ENCODE peak calls at places on chromosomes 13 and 19, in six cellular contexts. O is IMR-90, V is endothelial cell of umbilical vein, U is HCT116, P is A549, E is tibial nerve. D is an unnamed sample.
A peak's percentile ranks its signal among the peaks of the same experiment; 100 is the strongest.

GRCh38 chr13:20428666-20429644 is 96.7 kb downstream of the CRYL1 start:
- DNase-seq in O (peak; percentile 61), V (no peak), U (no peak), P (no peak), E (no peak), D (no peak)

GRCh38 chr19:48866692-48867091 is 1.7 kb downstream of the PLEKHA4 start:
- DNase-seq in O (no peak), V (no peak), U (no peak), P (no peak), E (no peak), D (no peak)

GRCh38 chr19:3250675-3251074 is 26.2 kb downstream of the CELF5 start:
- DNase-seq in O (no peak), V (no peak), U (peak; percentile 42), P (peak; percentile 48), E (no peak), D (no peak)

GRCh38 chr19:2270157-2270571 is 11.8 kb downstream of the PEAK3 start:
- DNase-seq in O (no peak), V (no peak), U (no peak), P (no peak), E (no peak), D (no peak)

GRCh38 chr13:43596924-43597598 is 189.7 kb downstream of the ENOX1 start:
- DNase-seq in O (no peak), V (no peak), U (no peak), P (no peak), E (no peak), D (no peak)

GRCh38 chr19:16023558-16023915 is 52.8 kb upstream of the TPM4 start:
- DNase-seq in O (no peak), V (no peak), U (no peak), P (no peak), E (no peak), D (no peak)

GRCh38 chr13:21741396-21741795 is 70.5 kb downstream of the FGF9 start:
- DNase-seq in O (no peak), V (no peak), U (no peak), P (no peak), E (no peak), D (no peak)

GRCh38 chr13:25608181-25608580 is 236.4 kb downstream of the ATP8A2 start:
- DNase-seq in O (no peak), V (no peak), U (no peak), P (no peak), E (no peak), D (no peak)

GRCh38 chr13:109145631-109146030 is 516.2 kb downstream of the MYO16 start:
- DNase-seq in O (peak; percentile 72), V (peak; percentile 71), U (peak; percentile 58), P (peak; percentile 78), E (no peak), D (no peak)

GRCh38 chr19:1214299-1214861 is 8.8 kb downstream of the STK11 start:
- DNase-seq in O (no peak), V (no peak), U (no peak), P (no peak), E (no peak), D (no peak)

GRCh38 chr13:93549326-93549855 is 322.8 kb downstream of the GPC6 start:
- DNase-seq in O (no peak), V (no peak), U (no peak), P (no peak), E (no peak), D (no peak)

DNA sequence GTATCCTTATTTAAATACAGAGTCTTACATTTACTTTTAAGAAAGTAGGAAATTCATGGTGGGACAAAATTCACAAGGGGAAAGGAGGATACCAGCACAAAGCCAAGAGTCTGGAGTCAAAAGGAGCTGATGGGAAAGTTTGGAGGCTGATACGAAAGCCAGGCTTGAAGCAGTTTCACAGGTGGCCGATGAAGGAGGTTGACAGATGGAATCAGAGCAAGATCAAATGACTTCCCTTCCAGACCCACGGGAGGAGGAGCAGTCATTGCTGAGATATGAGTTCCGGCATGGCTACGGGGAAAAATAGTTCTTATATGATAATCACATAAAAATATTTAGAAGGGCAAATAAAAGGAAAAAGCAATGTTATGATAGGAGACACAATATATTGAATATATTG is 65.0 kb downstream of the DGKH start:
- DNase-seq in O (no peak), V (no peak), U (no peak), P (no peak), E (no peak), D (no peak)
- H3K4me3 ChIP-seq in O (no peak overlapping the region), V (no peak overlapping the region), U (no peak overlapping the region), P (no peak overlapping the region), E (no peak overlapping the region), D (no peak overlapping the region)

GRCh38 chr13:40346592-40346991 is 319.8 kb downstream of the FOXO1 start:
- DNase-seq in O (no peak), V (peak; percentile 16), U (no peak), P (no peak), E (no peak), D (peak; percentile 34)
- H3K4me1 ChIP-seq in O (no peaks in the 10 kb centered on the region), V (peaks cover 14% of the 10 kb centered on the region), U (no peaks in the 10 kb centered on the region), P (no peaks in the 10 kb centered on the region), E (peaks cover 3% of the 10 kb centered on the region), D (no peaks in the 10 kb centered on the region)

DNA sequence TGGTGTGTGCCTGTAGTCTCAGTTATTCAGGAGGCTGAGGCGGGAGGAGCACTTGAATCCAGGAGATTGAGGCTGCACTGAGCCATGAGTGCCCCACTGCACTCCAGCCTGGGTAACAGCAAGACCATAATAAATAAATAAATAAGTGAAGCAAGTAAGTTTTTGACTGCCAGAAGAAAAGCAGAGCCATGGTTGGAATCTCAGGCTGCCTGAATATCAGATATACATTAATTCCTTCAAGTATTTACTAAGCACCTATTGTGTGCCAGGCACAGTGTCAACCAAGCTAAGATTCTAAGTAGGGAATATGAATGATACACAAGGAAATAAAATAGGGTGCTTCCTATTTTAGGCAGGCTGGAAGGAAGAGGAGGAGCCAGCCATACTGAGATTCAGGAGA is 1.4 kb downstream of the GDF15 start:
- DNase-seq in O (no peak), V (no peak), U (no peak), P (no peak), E (no peak), D (no peak)
- TF ChIP-seq POLR2A in O (no peak), V (peak; percentile 54), U (no peak), P (no peak), E (no peak), D (no peak)

DNA sequence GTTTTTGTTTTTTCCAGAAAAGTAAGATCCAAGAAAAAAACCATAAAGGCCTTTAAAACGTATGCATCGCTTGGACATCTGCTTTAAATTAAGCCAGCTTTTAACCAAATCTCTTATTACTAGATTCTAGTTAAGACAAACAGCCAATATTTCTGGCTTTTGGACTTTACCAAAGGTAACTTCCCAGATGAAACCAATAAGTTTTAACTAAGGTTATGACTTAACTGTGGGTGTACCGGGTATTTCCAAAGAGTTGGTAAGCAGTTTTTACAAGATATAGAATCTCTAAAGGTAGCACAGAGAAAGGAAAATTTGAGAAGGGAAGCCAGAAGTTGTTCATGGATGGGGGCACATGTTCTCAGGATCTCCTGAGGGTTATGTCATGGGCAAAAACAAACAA is 34.0 kb downstream of the CEACAM1 start:
- DNase-seq in O (no peak), V (no peak), U (no peak), P (no peak), E (no peak), D (no peak)
- H3K4me3 ChIP-seq in O (no peak overlapping the region), V (no peak overlapping the region), U (no peak overlapping the region), P (no peak overlapping the region), E (no peak overlapping the region), D (no peak overlapping the region)

GRCh38 chr13:98546402-98546801 is 30.5 kb downstream of the STK24 start:
- DNase-seq in O (no peak), V (no peak), U (no peak), P (no peak), E (no peak), D (no peak)

GRCh38 chr13:98543380-98544104 is 33.4 kb downstream of the STK24 start:
- DNase-seq in O (no peak), V (no peak), U (no peak), P (no peak), E (no peak), D (no peak)

GRCh38 chr13:98541701-98542203 is 35.2 kb downstream of the STK24 start:
- DNase-seq in O (no peak), V (peak; percentile 58), U (no peak), P (no peak), E (no peak), D (no peak)

GRCh38 chr13:98542568-98543379 is 34.1 kb downstream of the STK24 start:
- DNase-seq in O (no peak), V (no peak), U (no peak), P (no peak), E (no peak), D (no peak)

DNA sequence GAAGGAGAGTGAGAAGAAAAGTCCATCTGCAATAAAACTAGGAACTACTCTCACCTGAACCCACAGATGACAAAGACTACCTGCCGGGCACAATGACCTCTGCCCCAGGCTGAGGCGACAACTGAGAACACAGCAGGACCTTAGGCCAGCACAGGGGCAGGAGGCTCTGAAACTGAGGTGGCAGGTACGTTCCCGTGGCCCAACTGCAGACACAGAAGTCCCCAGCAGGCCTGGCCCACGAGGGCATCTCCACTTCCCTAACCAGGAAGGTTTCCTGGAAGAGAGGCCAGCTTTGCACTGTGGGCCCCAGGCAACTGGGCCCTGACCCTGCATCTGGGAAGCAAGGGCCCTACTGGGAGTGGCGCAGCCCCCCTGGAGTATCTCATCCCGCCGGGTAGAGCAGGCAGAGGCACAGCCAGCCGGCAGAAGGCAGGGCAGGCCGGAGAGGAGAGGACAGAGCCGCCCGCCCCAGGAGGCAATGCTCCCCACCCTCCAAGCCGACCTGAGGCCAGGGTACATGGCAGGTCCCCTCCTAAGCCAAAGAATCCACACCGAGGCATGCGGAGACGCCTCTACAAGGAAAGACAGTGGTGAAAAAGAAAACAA is 32.7 kb downstream of the STK24 start:
- DNase-seq in O (no peak), V (no peak), U (no peak), P (no peak), E (no peak), D (no peak)
- H3K4me1 ChIP-seq in O (peaks cover 37% of the 10 kb centered on the region), V (peaks cover 15% of the 10 kb centered on the region), U (peaks cover 4% of the 10 kb centered on the region), P (peaks cover 13% of the 10 kb centered on the region), E (peaks cover 29% of the 10 kb centered on the region), D (peaks cover 98% of the 10 kb centered on the region)

DNA sequence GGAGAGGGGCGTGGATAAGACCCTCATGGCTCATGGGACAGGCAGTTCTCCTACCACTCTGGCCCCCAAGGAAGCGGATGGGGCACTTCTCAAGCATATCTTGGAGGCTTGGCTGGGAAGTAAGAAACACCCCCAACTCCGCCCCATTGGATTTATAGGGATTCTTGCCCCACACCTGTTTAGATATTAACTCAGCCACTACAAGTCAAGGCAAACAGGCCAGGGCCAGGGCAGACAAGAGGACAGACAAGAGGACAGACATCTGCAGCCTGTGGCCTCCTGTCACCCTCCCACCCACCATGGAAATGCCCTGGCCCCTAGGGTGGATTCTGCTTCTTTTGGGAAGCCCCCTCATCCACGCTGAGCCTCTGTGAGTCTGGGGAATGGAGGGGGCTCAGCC is 24.1 kb downstream of the RDH8 start:
- DNase-seq in O (no peak), V (no peak), U (no peak), P (peak; percentile 35), E (no peak), D (no peak)
- TF ChIP-seq POLR2A in O (no peak), V (no peak), U (no peak), P (no peak), E (no peak), D (no peak)

DNA sequence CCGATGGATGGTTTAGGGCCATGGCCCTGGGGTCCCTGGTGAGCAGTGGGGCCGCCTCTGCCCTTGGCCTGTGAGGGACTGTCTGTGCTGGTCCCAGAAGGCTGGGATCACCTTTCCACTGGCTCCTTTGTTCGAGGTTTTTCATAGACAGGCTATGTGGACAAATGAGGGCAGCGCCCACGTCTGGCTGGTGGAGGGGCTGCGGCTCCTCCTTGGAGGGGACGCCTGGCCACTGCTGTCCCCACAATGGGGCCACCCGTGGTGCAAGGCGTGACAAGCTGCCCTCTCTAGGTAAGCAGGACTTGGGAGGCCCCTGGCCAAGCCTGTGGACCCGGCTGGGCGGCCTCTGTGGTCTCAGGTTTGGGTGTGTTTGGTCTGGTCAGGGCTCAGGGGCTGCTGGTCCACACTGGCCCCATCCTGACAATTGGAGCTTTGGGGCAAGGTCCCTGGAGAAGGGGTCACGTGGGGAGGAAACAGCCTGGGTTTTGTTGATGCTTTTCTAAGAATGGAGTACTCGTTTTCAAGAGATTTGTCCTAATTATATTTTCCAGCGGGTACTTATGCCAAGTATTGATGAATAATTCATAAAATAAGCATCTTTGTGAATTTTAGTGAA is 33.3 kb downstream of the MCF2L start:
- DNase-seq in O (no peak), V (no peak), U (no peak), P (no peak), E (no peak), D (no peak)
- H3K4me3 ChIP-seq in O (no peak overlapping the region), V (no peak overlapping the region), U (no peak overlapping the region), P (no peak overlapping the region), E (no peak overlapping the region), D (peak overlapping the region; percentile 30)

D was measured in vagina.